ENCODE peak calls at places on chromosome 21, in six cellular contexts. N, I, W, H, R and C are unnamed samples.

GRCh38 chr21:21664871-21665270 is 666.7 kb downstream of the NCAM2 start:
- DNase-seq in W (no peak), I (no peak), H (no peak), R (peak; percentile 22), N (no peak), C (no peak)

GRCh38 chr21:36183144-36183795 is 26.6 kb downstream of the DOP1B start:
- DNase-seq in N (no peak), R (peak; percentile 45), I (peak; percentile 79), H (no peak), W (no peak), C (no peak)

GRCh38 chr21:41953831-41954653 is at the start of gene C2CD2:
- DNase-seq in R (peak; percentile 80), N (peak; percentile 32), H (no peak), I (peak; percentile 56), W (peak; percentile 98), C (no peak)

GRCh38 chr21:17045214-17045835 is 467.5 kb upstream of the CXADR start:
- DNase-seq in N (no peak), W (peak; percentile 24), I (peak; percentile 45), R (no peak), H (no peak), C (no peak)

GRCh38 chr21:25907573-25908275 is 173.0 kb downstream of the GABPA start:
- DNase-seq in H (no peak), W (no peak), R (no peak), I (no peak), N (no peak), C (no peak)

GRCh38 chr21:33821580-33822322 is 93.9 kb downstream of the ATP5PO start:
- DNase-seq in R (no peak), I (no peak), W (no peak), H (no peak), N (no peak), C (no peak)

GRCh38 chr21:29481081-29481480 is 182.4 kb downstream of the BACH1 start:
- DNase-seq in R (peak; percentile 48), W (no peak), I (no peak), N (no peak), H (no peak), C (no peak)

GRCh38 chr21:34640858-34641257 is 25.9 kb upstream of the RCAN1 start:
- DNase-seq in H (no peak), N (no peak), R (peak; percentile 92), W (no peak), I (peak; percentile 33), C (no peak)

GRCh38 chr21:46269466-46269865 is 15.9 kb downstream of the MCM3AP start:
- DNase-seq in H (no peak), W (no peak), N (no peak), I (no peak), R (no peak), C (no peak)

GRCh38 chr21:29018540-29018939 is 609 bp downstream of the RWDD2B start:
- DNase-seq in R (peak; percentile 34), I (no peak), N (no peak), H (no peak), W (no peak), C (no peak)

GRCh38 chr21:41358193-41359166 is 3.3 kb upstream of the MX2 start:
- DNase-seq in W (no peak), N (no peak), I (no peak), H (no peak), R (no peak), C (no peak)

GRCh38 chr21:41142051-41142795 is 25.7 kb upstream of the BACE2 start:
- DNase-seq in N (no peak), I (peak; percentile 47), R (peak; percentile 59), W (peak; percentile 65), H (peak; percentile 38), C (no peak)

GRCh38 chr21:34822957-34823356 is 154.2 kb downstream of the CLIC6 start:
- DNase-seq in I (peak; percentile 60), W (no peak), H (no peak), N (no peak), R (peak; percentile 52), C (no peak)

GRCh38 chr21:33262921-33263320 is 3.2 kb upstream of the IL10RB start:
- DNase-seq in N (no peak), I (no peak), H (no peak), W (no peak), R (no peak), C (no peak)

GRCh38 chr21:33207471-33208149 is 22.1 kb upstream of the IFNAR2 start:
- DNase-seq in R (no peak), I (no peak), H (no peak), W (no peak), N (no peak), C (no peak)

GRCh38 chr21:43921979-43922945 is 57.2 kb downstream of the AGPAT3 start:
- DNase-seq in R (no peak), W (no peak), H (no peak), N (no peak), I (no peak), C (no peak)

GRCh38 chr21:32867587-32867986 is 96.0 kb upstream of the PAXBP1 start:
- DNase-seq in R (no peak), I (no peak), W (no peak), N (no peak), H (no peak), C (no peak)

GRCh38 chr21:42238185-42238934 is 19.4 kb downstream of the ABCG1 start:
- DNase-seq in I (no peak), H (no peak), W (no peak), R (no peak), N (no peak), C (no peak)

GRCh38 chr21:17191346-17191993 is 321.4 kb upstream of the CXADR start:
- DNase-seq in H (no peak), N (no peak), I (no peak), R (no peak), W (no peak), C (no peak)

GRCh38 chr21:14383596-14384210 is 757 bp upstream of the HSPA13 start:
- DNase-seq in R (no peak), I (no peak), W (no peak), H (no peak), N (no peak), C (no peak)

GRCh38 chr21:45409466-45410150 is 4.6 kb downstream of the COL18A1 start:
- DNase-seq in H (no peak), N (no peak), I (no peak), R (peak; percentile 55), W (no peak), C (no peak)

GRCh38 chr21:44082648-44083436 is 24.4 kb upstream of the PWP2 start:
- DNase-seq in N (no peak), H (no peak), W (no peak), R (no peak), I (no peak), C (no peak)

GRCh38 chr21:41536827-41537103 is 28.8 kb upstream of the TMPRSS2 start:
- DNase-seq in W (no peak), R (no peak), I (no peak), N (no peak), H (no peak), C (no peak)

GRCh38 chr21:35368326-35368725 is 319.2 kb upstream of the RUNX1 start:
- DNase-seq in H (no peak), N (no peak), R (no peak), W (no peak), I (no peak), C (no peak)

GRCh38 chr21:45012661-45013270 is 61.6 kb upstream of the ADARB1 start:
- DNase-seq in I (peak; percentile 65), N (no peak), R (no peak), W (peak; percentile 88), H (no peak), C (no peak)

GRCh38 chr21:16841917-16842316 is 670.9 kb upstream of the CXADR start:
- DNase-seq in R (no peak), N (no peak), I (no peak), H (no peak), W (no peak), C (no peak)

GRCh38 chr21:33968082-33968997 is 52.7 kb upstream of the ATP5PO start:
- DNase-seq in N (no peak), H (no peak), I (peak; percentile 55), W (no peak), R (peak; percentile 91), C (no peak)

GRCh38 chr21:14259669-14260458 is 43.9 kb downstream of the RBM11 start:
- DNase-seq in R (peak; percentile 42), N (no peak), I (peak; percentile 65), H (peak; percentile 21), W (peak; percentile 32), C (no peak)

GRCh38 chr21:33685613-33686197 is 43.4 kb downstream of the ITSN1 start:
- DNase-seq in R (peak; percentile 89), H (no peak), W (no peak), I (peak; percentile 30), N (no peak), C (no peak)